ENCODE peak calls at places on chromosomes 3 and 15, in ten cellular contexts. G, R, W, Q, I, V, M, X, S and Y are unnamed samples.

GRCh38 chr3:15636028-15636709 is 34.6 kb downstream of the BTD start:
- DNase-seq in G (peak; percentile 17), R (no peak), W (no peak), Q (peak; percentile 96), I (peak; percentile 92), V (no peak), M (peak; percentile 93), X (peak; percentile 74), S (peak; percentile 96), Y (no peak)

GRCh38 chr3:89025185-89025584 is 82.2 kb upstream of the EPHA3 start:
- DNase-seq in G (peak; percentile 81), R (no peak), W (no peak), Q (peak; percentile 68), I (peak; percentile 87), V (no peak), M (no peak), X (no peak), S (no peak), Y (no peak)

GRCh38 chr3:8996681-8997121 is 33.4 kb upstream of the RAD18 start:
- DNase-seq in G (no peak), R (no peak), W (peak; percentile 56), Q (peak; percentile 78), I (peak; percentile 16), V (peak; percentile 51), M (no peak), X (peak; percentile 11), S (peak; percentile 39), Y (peak; percentile 64)

GRCh38 chr3:97106652-97106989 is 292.2 kb downstream of the EPHA6 start:
- DNase-seq in G (no peak), R (no peak), W (no peak), Q (no peak), I (no peak), V (no peak), M (no peak), X (no peak), S (no peak), Y (peak; percentile 34)

GRCh38 chr3:153357436-153357835 is 195.4 kb downstream of the RAP2B start:
- DNase-seq in G (no peak), R (no peak), W (no peak), Q (no peak), I (peak; percentile 26), V (no peak), M (no peak), X (no peak), S (no peak), Y (no peak)

GRCh38 chr3:129934234-129935123 is 40.0 kb upstream of the TRH start:
- DNase-seq in G (no peak), R (no peak), W (peak; percentile 61), Q (peak; percentile 59), I (peak; percentile 28), V (no peak), M (no peak), X (no peak), S (peak; percentile 16), Y (peak; percentile 68)

GRCh38 chr3:187968883-187969580 is 184.9 kb upstream of the LPP start:
- DNase-seq in G (peak; percentile 42), R (no peak), W (no peak), Q (peak; percentile 91), I (peak; percentile 56), V (no peak), M (peak; percentile 96), X (no peak), S (peak; percentile 62), Y (no peak)

GRCh38 chr3:139301183-139301582 is 42.6 kb upstream of the MRPS22 start:
- DNase-seq in G (no peak), R (no peak), W (peak; percentile 53), Q (peak; percentile 48), I (peak; percentile 30), V (no peak), M (peak; percentile 52), X (no peak), S (peak; percentile 46), Y (no peak)

GRCh38 chr3:101081446-101081845 is 88.2 kb upstream of the ABI3BP start:
- DNase-seq in G (no peak), R (no peak), W (no peak), Q (no peak), I (no peak), V (no peak), M (no peak), X (no peak), S (no peak), Y (no peak)

GRCh38 chr3:156620260-156620659 is 54.1 kb upstream of the TIPARP start:
- DNase-seq in G (peak; percentile 82), R (no peak), W (no peak), Q (no peak), I (no peak), V (no peak), M (no peak), X (no peak), S (peak; percentile 36), Y (no peak)

GRCh38 chr3:62562596-62562995 is 189.2 kb upstream of the FEZF2 start:
- DNase-seq in G (no peak), R (no peak), W (no peak), Q (peak; percentile 29), I (no peak), V (no peak), M (no peak), X (no peak), S (peak; percentile 27), Y (no peak)

GRCh38 chr3:149657458-149657795 is 398 bp downstream of the WWTR1 start:
- DNase-seq in G (no peak), R (no peak), W (peak; percentile 81), Q (peak; percentile 84), I (peak; percentile 72), V (peak; percentile 40), M (peak; percentile 61), X (no peak), S (peak; percentile 59), Y (peak; percentile 71)

GRCh38 chr3:46660543-46661523 is 32.6 kb downstream of the ALS2CL start:
- DNase-seq in G (peak; percentile 70), R (peak; percentile 2), W (no peak), Q (peak; percentile 22), I (no peak), V (peak; percentile 64), M (peak; percentile 56), X (no peak), S (no peak), Y (no peak)

GRCh38 chr3:193743702-193744047 is 150.7 kb downstream of the OPA1 start:
- DNase-seq in G (no peak), R (no peak), W (no peak), Q (no peak), I (no peak), V (no peak), M (no peak), X (no peak), S (no peak), Y (no peak)

GRCh38 chr3:36373084-36373483 is 7.2 kb upstream of the STAC start:
- DNase-seq in G (peak; percentile 65), R (no peak), W (no peak), Q (peak; percentile 75), I (peak; percentile 91), V (no peak), M (peak; percentile 64), X (peak; percentile 27), S (peak; percentile 7), Y (no peak)

GRCh38 chr3:142595581-142595950 is 627 bp upstream of the PLS1 start:
- DNase-seq in G (peak; percentile 62), R (no peak), W (no peak), Q (peak; percentile 85), I (peak; percentile 87), V (no peak), M (peak; percentile 91), X (peak; percentile 71), S (peak; percentile 86), Y (no peak)

GRCh38 chr15:70121656-70122297 is 24.1 kb upstream of the TLE3 start:
- DNase-seq in G (peak; percentile 63), R (peak; percentile 31), W (no peak), Q (peak; percentile 87), I (peak; percentile 81), V (peak; percentile 61), M (no peak), X (peak; percentile 45), S (peak; percentile 80), Y (no peak)

GRCh38 chr3:171173732-171174131 is 147.2 kb upstream of the SLC2A2 start:
- DNase-seq in G (no peak), R (no peak), W (peak; percentile 76), Q (no peak), I (no peak), V (peak; percentile 25), M (no peak), X (no peak), S (no peak), Y (peak; percentile 41)

GRCh38 chr3:73614385-73614784 is 10.4 kb downstream of the PDZRN3 start:
- DNase-seq in G (peak; percentile 68), R (no peak), W (no peak), Q (peak; percentile 81), I (peak; percentile 87), V (no peak), M (no peak), X (no peak), S (peak; percentile 91), Y (no peak)
- TF ChIP-seq CTCF in G (no peak), R (no peak), W (no peak), Q (no peak), I (no peak), V (peak; percentile 30), M (no peak), X (no peak), S (no peak), Y (no peak)

GRCh38 chr3:197001106-197001971 is 28.3 kb downstream of the MELTF start:
- DNase-seq in G (peak; percentile 50), R (no peak), W (peak; percentile 60), Q (no peak), I (no peak), V (peak; percentile 10), M (no peak), X (no peak), S (no peak), Y (no peak)
- H3K4me3 ChIP-seq in G (no peak overlapping the region), R (no peak overlapping the region), W (no peak overlapping the region), Q (no peak overlapping the region), I (no peak overlapping the region), V (peak overlapping the region; percentile 76), M (no peak overlapping the region), X (no peak overlapping the region), S (no peak overlapping the region), Y (peak overlapping the region; percentile 60)

GRCh38 chr3:33915796-33916589 is 117.6 kb downstream of the PDCD6IP start:
- DNase-seq in G (peak; percentile 43), R (no peak), W (no peak), Q (peak; percentile 22), I (peak; percentile 40), V (no peak), M (no peak), X (no peak), S (peak; percentile 28), Y (peak; percentile 47)
- TF ChIP-seq CTCF in G (peak; percentile 38), R (no peak), W (peak; percentile 30), Q (peak; percentile 25), I (peak; percentile 62), V (peak; percentile 56), M (peak; percentile 21), X (peak; percentile 38), S (peak; percentile 45), Y (peak; percentile 72)

GRCh38 chr3:27532931-27533607 is 48.9 kb upstream of the SLC4A7 start:
- DNase-seq in G (peak; percentile 79), R (no peak), W (no peak), Q (peak; percentile 37), I (peak; percentile 62), V (no peak), M (no peak), X (no peak), S (peak; percentile 45), Y (peak; percentile 46)
- H3K4me3 ChIP-seq in G (peak overlapping the region; percentile 37), R (no peak overlapping the region), W (no peak overlapping the region), Q (no peak overlapping the region), I (no peak overlapping the region), V (no peak overlapping the region), M (peak overlapping the region; percentile 7), X (peak overlapping the region; percentile 0), S (peak overlapping the region; percentile 24), Y (peak overlapping the region; percentile 6)

GRCh38 chr15:45573961-45574629 is 13.1 kb upstream of the BLOC1S6 start:
- DNase-seq in G (no peak), R (no peak), W (no peak), Q (peak; percentile 29), I (no peak), V (no peak), M (no peak), X (no peak), S (no peak), Y (peak; percentile 70)
- TF ChIP-seq CTCF in G (peak; percentile 19), R (no peak), W (peak; percentile 37), Q (peak; percentile 40), I (peak; percentile 32), V (peak; percentile 23), M (peak; percentile 46), X (peak; percentile 32), S (peak; percentile 30), Y (no peak)